ENCODE peak calls at places on chromosomes 5 and 9, in five cellular contexts. One of them, this sample, is unnamed.

GRCh38 chr5:95410269-95410668 is 19.1 kb downstream of the FAM81B start:
- DNase-seq in mesendoderm: no peak
- DNase-seq in astrocyte of the spinal cord: no peak
- DNase-seq in GM12865: no peak
- DNase-seq in bronchial epithelial cell: no peak
- DNase-seq in this sample: no peak

GRCh38 chr9:91820126-91820750 is 129.8 kb downstream of the ROR2 start:
- DNase-seq in astrocyte of the spinal cord: no peak
- DNase-seq in GM12865: no peak
- DNase-seq in bronchial epithelial cell: no peak
- DNase-seq in mesendoderm: no peak
- DNase-seq in this sample: no peak

GRCh38 chr5:174106997-174107655 is 61.6 kb downstream of the NSG2 start:
- DNase-seq in mesendoderm: no peak
- DNase-seq in astrocyte of the spinal cord: no peak
- DNase-seq in GM12865: no peak
- DNase-seq in bronchial epithelial cell: no peak
- DNase-seq in this sample: no peak

GRCh38 chr9:134844821-134845220 is 35.8 kb upstream of the FCN2 start:
- DNase-seq in GM12865: no peak
- DNase-seq in mesendoderm: no peak
- DNase-seq in bronchial epithelial cell: no peak
- DNase-seq in astrocyte of the spinal cord: no peak
- DNase-seq in this sample: no peak

GRCh38 chr9:21728781-21729180 is 73.7 kb upstream of the MTAP start:
- DNase-seq in GM12865: no peak
- DNase-seq in bronchial epithelial cell: peak
- DNase-seq in astrocyte of the spinal cord: peak
- DNase-seq in mesendoderm: no peak
- DNase-seq in this sample: peak

GRCh38 chr5:154242442-154242841 is 51.9 kb downstream of the GALNT10 start:
- DNase-seq in GM12865: no peak
- DNase-seq in astrocyte of the spinal cord: no peak
- DNase-seq in bronchial epithelial cell: no peak
- DNase-seq in mesendoderm: no peak
- DNase-seq in this sample: no peak

GRCh38 chr9:121192518-121192917 is 9.2 kb downstream of the RAB14 start:
- DNase-seq in GM12865: no peak
- DNase-seq in astrocyte of the spinal cord: no peak
- DNase-seq in mesendoderm: no peak
- DNase-seq in bronchial epithelial cell: no peak
- DNase-seq in this sample: no peak

GRCh38 chr5:54581831-54582548 is 64.4 kb downstream of the SNX18 start:
- DNase-seq in GM12865: no peak
- DNase-seq in astrocyte of the spinal cord: no peak
- DNase-seq in mesendoderm: no peak
- DNase-seq in bronchial epithelial cell: no peak
- DNase-seq in this sample: peak

GRCh38 chr9:81635526-81636279 is 53.6 kb downstream of the TLE1 start:
- DNase-seq in astrocyte of the spinal cord: peak
- DNase-seq in mesendoderm: no peak
- DNase-seq in GM12865: no peak
- DNase-seq in bronchial epithelial cell: no peak
- DNase-seq in this sample: no peak

GRCh38 chr9:136660971-136661540 is 1.7 kb upstream of the EGFL7 start:
- DNase-seq in GM12865: no peak
- DNase-seq in bronchial epithelial cell: no peak
- DNase-seq in astrocyte of the spinal cord: no peak
- DNase-seq in mesendoderm: no peak
- DNase-seq in this sample: no peak

GRCh38 chr5:147567917-147568598 is 58.2 kb upstream of the DPYSL3 start:
- DNase-seq in GM12865: no peak
- DNase-seq in mesendoderm: peak
- DNase-seq in bronchial epithelial cell: peak
- DNase-seq in astrocyte of the spinal cord: peak
- DNase-seq in this sample: peak

GRCh38 chr5:36529142-36529541 is 77.3 kb upstream of the SLC1A3 start:
- DNase-seq in GM12865: no peak
- DNase-seq in mesendoderm: no peak
- DNase-seq in bronchial epithelial cell: no peak
- DNase-seq in astrocyte of the spinal cord: no peak
- DNase-seq in this sample: no peak

GRCh38 chr9:130631331-130632080 is 32.9 kb upstream of the PRDM12 start:
- DNase-seq in astrocyte of the spinal cord: no peak
- DNase-seq in GM12865: no peak
- DNase-seq in bronchial epithelial cell: no peak
- DNase-seq in mesendoderm: no peak
- DNase-seq in this sample: no peak

GRCh38 chr9:136052991-136053756 is 41.9 kb downstream of the NACC2 start:
- DNase-seq in bronchial epithelial cell: peak
- DNase-seq in mesendoderm: peak
- DNase-seq in GM12865: no peak
- DNase-seq in astrocyte of the spinal cord: peak
- DNase-seq in this sample: no peak

GRCh38 chr9:79054500-79054899 is 517.3 kb upstream of the TLE4 start:
- DNase-seq in astrocyte of the spinal cord: peak
- DNase-seq in mesendoderm: no peak
- DNase-seq in bronchial epithelial cell: no peak
- DNase-seq in GM12865: no peak
- DNase-seq in this sample: peak

GRCh38 chr5:94440015-94440414 is 178.4 kb downstream of the KIAA0825 start:
- DNase-seq in mesendoderm: no peak
- DNase-seq in astrocyte of the spinal cord: no peak
- DNase-seq in bronchial epithelial cell: no peak
- DNase-seq in GM12865: no peak
- DNase-seq in this sample: peak

GRCh38 chr9:90137824-90138223 is 504.8 kb downstream of the DIRAS2 start:
- DNase-seq in GM12865: no peak
- DNase-seq in bronchial epithelial cell: no peak
- DNase-seq in astrocyte of the spinal cord: no peak
- DNase-seq in mesendoderm: no peak
- DNase-seq in this sample: no peak

GRCh38 chr9:27204578-27204977 is 92.4 kb downstream of the EQTN start:
- DNase-seq in mesendoderm: no peak
- DNase-seq in astrocyte of the spinal cord: peak
- DNase-seq in GM12865: no peak
- DNase-seq in bronchial epithelial cell: peak
- DNase-seq in this sample: no peak

GRCh38 chr5:177608243-177609075 is 8.5 kb downstream of the B4GALT7 start:
- DNase-seq in bronchial epithelial cell: no peak
- DNase-seq in astrocyte of the spinal cord: no peak
- DNase-seq in GM12865: no peak
- DNase-seq in mesendoderm: no peak
- DNase-seq in this sample: no peak

GRCh38 chr5:80935811-80936385 is 24.3 kb upstream of the RASGRF2 start:
- DNase-seq in mesendoderm: peak
- DNase-seq in GM12865: no peak
- DNase-seq in astrocyte of the spinal cord: no peak
- DNase-seq in bronchial epithelial cell: no peak
- DNase-seq in this sample: no peak

GRCh38 chr5:119218830-119219782 is 136.7 kb upstream of the TNFAIP8 start:
- DNase-seq in astrocyte of the spinal cord: peak
- DNase-seq in mesendoderm: no peak
- DNase-seq in GM12865: no peak
- DNase-seq in bronchial epithelial cell: no peak
- DNase-seq in this sample: no peak

GRCh38 chr9:123929177-123929869 is 603 bp downstream of the DENND1A start:
- DNase-seq in GM12865: peak
- DNase-seq in mesendoderm: no peak
- DNase-seq in astrocyte of the spinal cord: no peak
- DNase-seq in bronchial epithelial cell: peak
- DNase-seq in this sample: no peak

GRCh38 chr9:108889649-108890067 is 27.6 kb downstream of the ACTL7A start:
- DNase-seq in bronchial epithelial cell: peak
- DNase-seq in GM12865: no peak
- DNase-seq in astrocyte of the spinal cord: peak
- DNase-seq in mesendoderm: peak
- DNase-seq in this sample: peak

DNA sequence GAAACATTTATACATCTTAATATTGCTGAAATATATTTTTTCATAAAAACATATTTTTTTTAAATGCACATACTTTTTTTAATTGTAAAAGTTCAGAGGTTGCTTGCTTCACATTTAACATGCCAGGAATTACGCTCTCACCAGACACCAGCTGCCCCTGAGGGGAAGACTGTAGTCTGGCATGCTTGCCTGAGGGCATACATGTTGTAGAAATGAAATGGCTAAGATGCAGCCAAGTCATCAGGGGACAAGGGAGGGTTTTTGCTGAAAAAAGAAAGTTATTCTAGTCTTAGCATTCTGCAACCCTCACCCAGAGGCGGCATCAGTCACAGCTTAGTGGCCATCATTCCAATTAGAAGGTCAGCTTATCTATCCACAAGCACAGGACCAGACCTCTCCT is 426.7 kb upstream of the FTMT start:
- DNase-seq in astrocyte of the spinal cord: no peak
- DNase-seq in bronchial epithelial cell: no peak
- DNase-seq in GM12865: no peak
- DNase-seq in mesendoderm: peak
- DNase-seq in this sample: no peak
- H3K4me3 ChIP-seq in astrocyte of the spinal cord: no peak
- H3K4me3 ChIP-seq in bronchial epithelial cell: no peak
- H3K4me3 ChIP-seq in GM12865: no peak
- H3K4me3 ChIP-seq in mesendoderm: no peak
- H3K4me3 ChIP-seq in this sample: no peak

GRCh38 chr5:10352404-10353240 is 873 bp upstream of the MARCHF6 start:
- DNase-seq in GM12865: no peak
- DNase-seq in bronchial epithelial cell: no peak
- DNase-seq in mesendoderm: peak
- DNase-seq in astrocyte of the spinal cord: peak
- DNase-seq in this sample: peak

GRCh38 chr5:10353241-10354047 is at the start of gene MARCHF6:
- DNase-seq in bronchial epithelial cell: peak
- DNase-seq in GM12865: peak
- DNase-seq in astrocyte of the spinal cord: peak
- DNase-seq in mesendoderm: peak
- DNase-seq in this sample: peak

GRCh38 chr5:10351199-10351881 is 2.2 kb upstream of the MARCHF6 start:
- DNase-seq in astrocyte of the spinal cord: peak
- DNase-seq in bronchial epithelial cell: peak
- DNase-seq in mesendoderm: peak
- DNase-seq in GM12865: no peak
- DNase-seq in this sample: peak

GRCh38 chr5:10354048-10354872 is 765 bp downstream of the MARCHF6 start:
- DNase-seq in astrocyte of the spinal cord: peak
- DNase-seq in GM12865: peak
- DNase-seq in mesendoderm: peak
- DNase-seq in bronchial epithelial cell: no peak
- DNase-seq in this sample: peak

DNA sequence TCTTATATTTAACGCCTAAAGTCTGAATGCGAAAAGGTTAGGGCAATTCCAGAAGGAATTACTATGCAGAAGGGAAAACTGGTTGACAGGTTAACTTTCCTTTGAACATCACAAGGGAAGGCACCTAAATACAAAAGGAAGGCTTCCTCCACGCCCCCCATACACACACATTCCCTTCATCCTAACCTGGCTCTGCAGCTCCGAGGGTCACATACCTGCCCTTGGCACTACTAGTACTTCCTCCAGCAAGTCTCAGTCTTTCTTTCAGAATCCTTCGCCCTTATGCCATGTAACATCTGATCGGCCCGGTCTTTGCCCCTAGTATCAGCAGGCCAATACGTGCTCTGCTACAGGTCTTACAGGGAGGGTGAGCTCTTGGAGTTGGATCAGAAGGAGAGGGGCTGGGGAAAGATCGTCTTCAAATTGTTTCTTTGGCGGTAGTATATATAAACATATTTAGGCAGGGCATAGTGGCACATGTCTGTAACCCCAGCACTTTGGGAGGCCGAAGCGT is 1.6 kb upstream of the MARCHF6 start:
- DNase-seq in bronchial epithelial cell: no peak
- DNase-seq in astrocyte of the spinal cord: no peak
- DNase-seq in mesendoderm: no peak
- DNase-seq in GM12865: no peak
- DNase-seq in this sample: no peak
- H3K4me3 ChIP-seq in bronchial epithelial cell: no peak
- H3K4me3 ChIP-seq in astrocyte of the spinal cord: no peak
- H3K4me3 ChIP-seq in mesendoderm: no peak
- H3K4me3 ChIP-seq in GM12865: no peak
- H3K4me3 ChIP-seq in this sample: no peak

DNA sequence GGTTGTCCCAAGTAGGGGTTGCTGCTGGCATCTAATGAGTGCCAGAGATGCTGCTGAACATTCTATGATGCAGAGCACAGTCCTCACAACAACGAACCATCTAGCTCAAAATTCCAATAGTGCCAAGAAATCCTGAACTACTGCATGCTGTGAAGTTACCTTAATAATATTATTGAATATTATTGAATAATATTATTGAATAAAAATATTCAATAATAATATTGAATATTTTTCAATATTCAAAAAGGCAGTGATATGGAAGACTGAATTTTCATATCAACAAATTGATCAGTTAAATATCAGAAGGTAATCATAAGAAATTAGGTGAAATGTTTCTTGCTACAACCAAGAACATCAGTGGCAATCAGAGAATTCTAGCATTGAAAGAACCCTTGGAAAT is 2.8 kb downstream of the HTR4 start:
- DNase-seq in astrocyte of the spinal cord: no peak
- DNase-seq in bronchial epithelial cell: no peak
- DNase-seq in GM12865: no peak
- DNase-seq in mesendoderm: no peak
- DNase-seq in this sample: no peak
- H3K4me3 ChIP-seq in astrocyte of the spinal cord: no peak
- H3K4me3 ChIP-seq in bronchial epithelial cell: no peak
- H3K4me3 ChIP-seq in GM12865: no peak
- H3K4me3 ChIP-seq in mesendoderm: no peak
- H3K4me3 ChIP-seq in this sample: no peak

DNA sequence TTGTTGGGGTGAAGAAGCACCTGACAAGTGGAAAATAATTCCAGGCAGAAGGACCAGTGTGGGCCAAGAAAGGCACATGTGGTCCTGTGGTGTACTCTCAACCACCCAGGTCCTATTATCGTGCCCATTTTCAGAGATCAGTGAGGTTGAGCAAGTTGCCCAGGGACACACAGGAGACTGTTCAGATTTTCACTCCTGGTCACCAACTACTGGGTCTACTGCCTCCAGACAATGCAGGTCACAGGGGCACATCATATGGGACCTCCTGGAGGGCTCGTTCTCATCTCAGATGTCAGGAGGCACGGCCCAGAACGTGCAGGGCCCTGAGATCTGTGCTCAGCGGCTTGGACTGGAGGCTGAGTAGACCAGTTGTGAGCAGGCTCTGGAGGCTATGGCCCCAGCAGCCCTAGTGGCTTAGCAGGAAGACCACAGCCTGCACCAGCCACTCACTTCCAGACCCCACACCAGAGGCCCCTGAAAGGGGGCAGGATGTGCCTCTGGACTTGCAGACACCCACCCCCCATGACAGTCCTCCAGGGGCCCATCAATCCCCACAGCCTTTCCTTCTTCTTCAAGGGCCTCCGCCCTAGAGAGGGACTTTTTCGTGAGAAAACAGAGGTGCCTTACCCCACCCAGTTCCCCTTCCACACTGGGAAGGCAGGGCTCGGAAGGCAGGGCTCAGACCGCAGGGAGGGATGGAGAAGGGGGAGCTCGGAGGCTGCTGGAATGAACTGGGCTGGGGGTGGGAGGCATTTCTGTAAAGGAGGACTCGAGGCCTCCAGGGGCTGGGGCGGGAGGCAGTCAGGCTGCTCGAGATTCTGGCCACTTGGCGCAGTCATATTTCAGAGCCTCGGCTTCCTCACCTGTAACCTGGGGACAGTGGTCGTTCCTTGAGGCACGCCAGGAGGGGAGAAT is 82.7 kb upstream of the NEURL1B start:
- DNase-seq in bronchial epithelial cell: no peak
- DNase-seq in astrocyte of the spinal cord: no peak
- DNase-seq in mesendoderm: no peak
- DNase-seq in GM12865: no peak
- DNase-seq in this sample: no peak
- H3K4me3 ChIP-seq in bronchial epithelial cell: no peak
- H3K4me3 ChIP-seq in astrocyte of the spinal cord: peak
- H3K4me3 ChIP-seq in mesendoderm: no peak
- H3K4me3 ChIP-seq in GM12865: no peak
- H3K4me3 ChIP-seq in this sample: peak

This sample was measured in fibroblast of pulmonary artery.